ENCODE peak calls at places on chromosomes 6 and 20, in eight cellular contexts. One of them, this sample, is unnamed.
A peak's percentile ranks its signal among the peaks of the same experiment; 100 is the strongest.

GRCh38 chr6:116100419-116101297 is at the start of gene NT5DC1:
- DNase-seq in neural progenitor cell: peak; percentile 92
- DNase-seq in right cardiac atrium: peak; percentile 95
- DNase-seq in A549: peak; percentile 81
- DNase-seq in HCT116: peak; percentile 62
- DNase-seq in left ventricle myocardium inferior: peak; percentile 86
- DNase-seq in GM23338: peak; percentile 95
- DNase-seq in H1: peak; percentile 92
- DNase-seq in this sample: peak; percentile 81

GRCh38 chr6:20997143-20997792 is 463.0 kb downstream of the CDKAL1 start:
- DNase-seq in neural progenitor cell: no peak
- DNase-seq in right cardiac atrium: no peak
- DNase-seq in A549: no peak
- DNase-seq in HCT116: no peak
- DNase-seq in left ventricle myocardium inferior: no peak
- DNase-seq in GM23338: peak; percentile 14
- DNase-seq in H1: no peak
- DNase-seq in this sample: no peak

GRCh38 chr6:100678027-100678426 is 203.1 kb downstream of the ASCC3 start:
- DNase-seq in neural progenitor cell: no peak
- DNase-seq in right cardiac atrium: no peak
- DNase-seq in A549: no peak
- DNase-seq in HCT116: no peak
- DNase-seq in left ventricle myocardium inferior: no peak
- DNase-seq in GM23338: no peak
- DNase-seq in H1: no peak
- DNase-seq in this sample: no peak

GRCh38 chr6:151374024-151374423 is 17.3 kb downstream of the ZBTB2 start:
- DNase-seq in neural progenitor cell: no peak
- DNase-seq in right cardiac atrium: no peak
- DNase-seq in A549: no peak
- DNase-seq in HCT116: no peak
- DNase-seq in left ventricle myocardium inferior: no peak
- DNase-seq in GM23338: peak; percentile 55
- DNase-seq in H1: peak; percentile 45
- DNase-seq in this sample: no peak

GRCh38 chr6:28802417-28803336 is 121.1 kb downstream of the TRIM27 start:
- DNase-seq in neural progenitor cell: no peak
- DNase-seq in right cardiac atrium: no peak
- DNase-seq in A549: peak; percentile 87
- DNase-seq in HCT116: peak; percentile 58
- DNase-seq in left ventricle myocardium inferior: no peak
- DNase-seq in GM23338: peak; percentile 68
- DNase-seq in H1: peak; percentile 75
- DNase-seq in this sample: peak; percentile 82

GRCh38 chr6:160102956-160103824 is 18.4 kb upstream of the SLC22A1 start:
- DNase-seq in neural progenitor cell: peak; percentile 48
- DNase-seq in right cardiac atrium: peak; percentile 42
- DNase-seq in A549: peak; percentile 41
- DNase-seq in HCT116: peak; percentile 46
- DNase-seq in left ventricle myocardium inferior: no peak
- DNase-seq in GM23338: peak; percentile 77
- DNase-seq in H1: peak; percentile 67
- DNase-seq in this sample: no peak

GRCh38 chr20:3235661-3236324 is 3.2 kb downstream of the SLC4A11 start:
- DNase-seq in neural progenitor cell: no peak
- DNase-seq in right cardiac atrium: no peak
- DNase-seq in A549: no peak
- DNase-seq in HCT116: no peak
- DNase-seq in left ventricle myocardium inferior: no peak
- DNase-seq in GM23338: no peak
- DNase-seq in H1: no peak
- DNase-seq in this sample: peak; percentile 73

GRCh38 chr20:37486186-37486999 is 34.7 kb upstream of the NNAT start:
- DNase-seq in neural progenitor cell: no peak
- DNase-seq in right cardiac atrium: no peak
- DNase-seq in A549: no peak
- DNase-seq in HCT116: no peak
- DNase-seq in left ventricle myocardium inferior: no peak
- DNase-seq in GM23338: no peak
- DNase-seq in H1: no peak
- DNase-seq in this sample: no peak

GRCh38 chr6:2986722-2987196 is 12.9 kb upstream of the NQO2 start:
- DNase-seq in neural progenitor cell: no peak
- DNase-seq in right cardiac atrium: no peak
- DNase-seq in A549: no peak
- DNase-seq in HCT116: no peak
- DNase-seq in left ventricle myocardium inferior: no peak
- DNase-seq in GM23338: no peak
- DNase-seq in H1: no peak
- DNase-seq in this sample: peak; percentile 65

GRCh38 chr6:159758031-159759001 is 3.5 kb upstream of the ACAT2 start:
- DNase-seq in neural progenitor cell: no peak
- DNase-seq in right cardiac atrium: no peak
- DNase-seq in A549: peak; percentile 33
- DNase-seq in HCT116: peak; percentile 23
- DNase-seq in left ventricle myocardium inferior: no peak
- DNase-seq in GM23338: peak; percentile 41
- DNase-seq in H1: no peak
- DNase-seq in this sample: peak; percentile 81

GRCh38 chr6:141677598-141678211 is 455.0 kb upstream of the GJE1 start:
- DNase-seq in neural progenitor cell: peak; percentile 56
- DNase-seq in right cardiac atrium: no peak
- DNase-seq in A549: peak; percentile 30
- DNase-seq in HCT116: peak; percentile 40
- DNase-seq in left ventricle myocardium inferior: no peak
- DNase-seq in GM23338: peak; percentile 73
- DNase-seq in H1: no peak
- DNase-seq in this sample: peak; percentile 13

GRCh38 chr6:132590362-132590761 is 821 bp upstream of the TAAR5 start:
- DNase-seq in neural progenitor cell: no peak
- DNase-seq in right cardiac atrium: no peak
- DNase-seq in A549: no peak
- DNase-seq in HCT116: no peak
- DNase-seq in left ventricle myocardium inferior: no peak
- DNase-seq in GM23338: no peak
- DNase-seq in H1: no peak
- DNase-seq in this sample: no peak

DNA sequence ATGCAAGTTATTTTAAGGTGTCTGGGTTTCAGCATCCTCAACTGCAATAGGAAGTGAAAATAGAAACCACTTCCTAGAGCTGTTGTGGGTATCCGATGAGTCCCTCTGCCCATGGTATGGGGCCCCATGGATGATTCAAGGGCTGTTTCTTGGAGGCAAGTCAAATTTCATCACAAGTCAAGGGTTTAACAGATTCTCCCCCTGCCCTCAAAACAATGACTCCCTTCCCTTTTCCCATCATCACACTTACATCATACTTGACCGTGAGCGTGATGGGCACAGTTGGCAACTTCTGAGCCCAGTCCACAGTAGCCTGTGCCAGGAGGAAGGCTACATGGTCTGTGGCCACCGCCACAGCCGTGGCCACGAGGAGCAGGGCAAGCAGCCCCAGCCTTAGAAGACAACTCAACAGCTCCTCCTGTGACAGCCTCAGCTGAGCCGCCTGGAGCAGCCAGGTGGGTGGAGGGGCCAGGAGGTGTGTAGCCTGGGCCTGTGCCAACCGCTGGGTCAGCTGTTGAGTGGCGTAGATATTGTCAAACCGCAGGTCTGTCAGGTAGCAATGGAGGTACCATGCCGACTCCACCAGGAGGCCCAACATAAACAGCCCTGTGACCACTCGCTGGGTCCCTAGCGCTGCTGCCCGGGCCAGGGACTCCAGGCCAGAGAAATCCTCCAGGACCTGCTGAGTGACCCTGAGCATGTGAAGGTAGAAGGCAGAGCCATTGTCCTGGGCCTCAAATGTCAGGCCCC is 5.2 kb downstream of the OCSTAMP start:
- DNase-seq in neural progenitor cell: no peak
- DNase-seq in right cardiac atrium: peak; percentile 54
- DNase-seq in A549: no peak
- DNase-seq in HCT116: no peak
- DNase-seq in left ventricle myocardium inferior: no peak
- DNase-seq in GM23338: no peak
- DNase-seq in H1: no peak
- DNase-seq in this sample: no peak
- H3K4me1 ChIP-seq in neural progenitor cell: no peaks in the 10 kb centered on the region
- H3K4me1 ChIP-seq in right cardiac atrium: no peaks in the 10 kb centered on the region
- H3K4me1 ChIP-seq in A549: no peaks in the 10 kb centered on the region
- H3K4me1 ChIP-seq in HCT116: no peaks in the 10 kb centered on the region
- H3K4me1 ChIP-seq in left ventricle myocardium inferior: no peaks in the 10 kb centered on the region
- H3K4me1 ChIP-seq in GM23338: peaks cover 6% of the 10 kb centered on the region
- H3K4me1 ChIP-seq in H1: no peaks in the 10 kb centered on the region
- H3K4me1 ChIP-seq in this sample: no peaks in the 10 kb centered on the region

GRCh38 chr6:108873971-108874370 is 25.7 kb downstream of the ARMC2 start:
- DNase-seq in neural progenitor cell: no peak
- DNase-seq in right cardiac atrium: no peak
- DNase-seq in A549: no peak
- DNase-seq in HCT116: no peak
- DNase-seq in left ventricle myocardium inferior: no peak
- DNase-seq in GM23338: no peak
- DNase-seq in H1: no peak
- DNase-seq in this sample: no peak

GRCh38 chr6:108874470-108875160 is 26.4 kb downstream of the ARMC2 start:
- DNase-seq in neural progenitor cell: no peak
- DNase-seq in right cardiac atrium: no peak
- DNase-seq in A549: no peak
- DNase-seq in HCT116: no peak
- DNase-seq in left ventricle myocardium inferior: no peak
- DNase-seq in GM23338: no peak
- DNase-seq in H1: no peak
- DNase-seq in this sample: no peak

GRCh38 chr6:108873251-108873650 is 25.0 kb downstream of the ARMC2 start:
- DNase-seq in neural progenitor cell: no peak
- DNase-seq in right cardiac atrium: no peak
- DNase-seq in A549: no peak
- DNase-seq in HCT116: no peak
- DNase-seq in left ventricle myocardium inferior: no peak
- DNase-seq in GM23338: no peak
- DNase-seq in H1: no peak
- DNase-seq in this sample: no peak

GRCh38 chr6:108870357-108870756 is 22.1 kb downstream of the ARMC2 start:
- DNase-seq in neural progenitor cell: no peak
- DNase-seq in right cardiac atrium: no peak
- DNase-seq in A549: no peak
- DNase-seq in HCT116: no peak
- DNase-seq in left ventricle myocardium inferior: no peak
- DNase-seq in GM23338: no peak
- DNase-seq in H1: no peak
- DNase-seq in this sample: no peak

GRCh38 chr6:108872001-108872974 is 24.1 kb downstream of the ARMC2 start:
- DNase-seq in neural progenitor cell: peak; percentile 57
- DNase-seq in right cardiac atrium: no peak
- DNase-seq in A549: no peak
- DNase-seq in HCT116: no peak
- DNase-seq in left ventricle myocardium inferior: no peak
- DNase-seq in GM23338: peak; percentile 11
- DNase-seq in H1: no peak
- DNase-seq in this sample: no peak
- H3K4me1 ChIP-seq in neural progenitor cell: peaks cover 29% of the 10 kb centered on the region
- H3K4me1 ChIP-seq in right cardiac atrium: peaks cover 11% of the 10 kb centered on the region
- H3K4me1 ChIP-seq in A549: no peaks in the 10 kb centered on the region
- H3K4me1 ChIP-seq in HCT116: no peaks in the 10 kb centered on the region
- H3K4me1 ChIP-seq in left ventricle myocardium inferior: peaks cover 65% of the 10 kb centered on the region
- H3K4me1 ChIP-seq in GM23338: peaks cover 11% of the 10 kb centered on the region
- H3K4me1 ChIP-seq in H1: peaks cover 10% of the 10 kb centered on the region
- H3K4me1 ChIP-seq in this sample: no peaks in the 10 kb centered on the region

GRCh38 chr20:47926731-47927130 is 141.4 kb upstream of the SULF2 start:
- DNase-seq in neural progenitor cell: no peak
- DNase-seq in right cardiac atrium: no peak
- DNase-seq in A549: no peak
- DNase-seq in HCT116: no peak
- DNase-seq in left ventricle myocardium inferior: no peak
- DNase-seq in GM23338: no peak
- DNase-seq in H1: no peak
- DNase-seq in this sample: peak; percentile 18

GRCh38 chr20:47921306-47922279 is 136.3 kb upstream of the SULF2 start:
- DNase-seq in neural progenitor cell: no peak
- DNase-seq in right cardiac atrium: no peak
- DNase-seq in A549: no peak
- DNase-seq in HCT116: no peak
- DNase-seq in left ventricle myocardium inferior: no peak
- DNase-seq in GM23338: no peak
- DNase-seq in H1: no peak
- DNase-seq in this sample: no peak

GRCh38 chr20:47917549-47918070 is 132.3 kb upstream of the SULF2 start:
- DNase-seq in neural progenitor cell: no peak
- DNase-seq in right cardiac atrium: no peak
- DNase-seq in A549: no peak
- DNase-seq in HCT116: no peak
- DNase-seq in left ventricle myocardium inferior: no peak
- DNase-seq in GM23338: no peak
- DNase-seq in H1: no peak
- DNase-seq in this sample: peak; percentile 48

GRCh38 chr20:47925603-47926002 is 140.3 kb upstream of the SULF2 start:
- DNase-seq in neural progenitor cell: no peak
- DNase-seq in right cardiac atrium: no peak
- DNase-seq in A549: no peak
- DNase-seq in HCT116: no peak
- DNase-seq in left ventricle myocardium inferior: no peak
- DNase-seq in GM23338: no peak
- DNase-seq in H1: no peak
- DNase-seq in this sample: peak; percentile 81

DNA sequence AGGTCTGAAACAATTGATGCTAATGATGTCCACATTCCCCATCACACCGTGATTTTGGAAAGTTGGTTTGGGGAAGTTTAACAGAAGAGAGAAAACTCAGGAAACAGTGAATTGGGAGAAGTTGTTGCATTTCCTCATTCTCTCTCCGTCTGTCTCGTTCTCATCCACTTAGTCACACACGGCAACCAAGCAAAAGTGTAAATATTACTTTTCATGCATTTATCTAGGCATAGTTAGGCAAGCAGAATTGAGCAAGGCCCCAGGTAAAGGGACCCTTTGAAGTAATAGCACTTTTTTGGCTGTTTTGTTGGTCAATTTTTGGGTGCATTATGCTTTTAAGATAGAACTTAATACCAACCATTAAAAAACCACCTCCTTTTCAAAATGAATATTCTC is 137.0 kb upstream of the SULF2 start:
- DNase-seq in neural progenitor cell: no peak
- DNase-seq in right cardiac atrium: no peak
- DNase-seq in A549: peak; percentile 35
- DNase-seq in HCT116: no peak
- DNase-seq in left ventricle myocardium inferior: no peak
- DNase-seq in GM23338: no peak
- DNase-seq in H1: no peak
- DNase-seq in this sample: peak; percentile 32
- H3K4me1 ChIP-seq in neural progenitor cell: no peaks in the 10 kb centered on the region
- H3K4me1 ChIP-seq in right cardiac atrium: no peaks in the 10 kb centered on the region
- H3K4me1 ChIP-seq in A549: peaks cover 11% of the 10 kb centered on the region
- H3K4me1 ChIP-seq in HCT116: peaks cover 2% of the 10 kb centered on the region
- H3K4me1 ChIP-seq in left ventricle myocardium inferior: no peaks in the 10 kb centered on the region
- H3K4me1 ChIP-seq in GM23338: no peaks in the 10 kb centered on the region
- H3K4me1 ChIP-seq in H1: no peaks in the 10 kb centered on the region
- H3K4me1 ChIP-seq in this sample: peaks cover 18% of the 10 kb centered on the region

DNA sequence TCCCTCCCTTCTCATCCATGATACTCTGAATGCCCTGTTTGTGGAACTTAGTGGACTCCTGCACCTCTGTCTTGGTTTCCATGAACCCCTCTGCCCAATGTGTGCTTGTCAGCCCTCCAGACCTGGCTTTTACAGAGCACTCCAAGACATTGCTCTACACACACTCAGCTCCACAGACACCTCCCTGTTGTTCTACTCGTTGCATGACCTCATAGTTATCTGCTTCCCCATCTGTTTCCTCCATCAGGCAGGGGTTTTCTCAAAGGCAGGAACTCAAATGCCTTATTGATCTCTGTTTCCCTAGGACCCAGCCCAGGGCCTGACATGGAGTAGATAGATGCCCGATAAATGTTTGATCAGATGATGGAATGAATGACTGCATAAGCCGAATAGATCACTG is 13.3 kb downstream of the PLCG1 start:
- DNase-seq in neural progenitor cell: no peak
- DNase-seq in right cardiac atrium: peak; percentile 51
- DNase-seq in A549: no peak
- DNase-seq in HCT116: no peak
- DNase-seq in left ventricle myocardium inferior: no peak
- DNase-seq in GM23338: no peak
- DNase-seq in H1: no peak
- DNase-seq in this sample: no peak
- H3K4me1 ChIP-seq in neural progenitor cell: no peaks in the 10 kb centered on the region
- H3K4me1 ChIP-seq in right cardiac atrium: peaks cover 69% of the 10 kb centered on the region
- H3K4me1 ChIP-seq in A549: peaks cover 8% of the 10 kb centered on the region
- H3K4me1 ChIP-seq in HCT116: peaks cover 10% of the 10 kb centered on the region
- H3K4me1 ChIP-seq in left ventricle myocardium inferior: peaks cover 100% of the 10 kb centered on the region
- H3K4me1 ChIP-seq in GM23338: peaks cover 11% of the 10 kb centered on the region
- H3K4me1 ChIP-seq in H1: peaks cover 15% of the 10 kb centered on the region
- H3K4me1 ChIP-seq in this sample: peaks cover 8% of the 10 kb centered on the region

This sample was measured in mammary epithelial cell.